ENCODE peak calls at places on chromosomes 7 and 10, in ten cellular contexts. One of them, this sample, is unnamed.

GRCh38 chr7:95824586-95824985 is 52.2 kb downstream of the DYNC1I1 start:
- DNase-seq in fibroblast of pulmonary artery: no peak
- DNase-seq in activated CD8-positive, alpha-beta memory T cell treated with anti-CD3 and anti-CD28 coated beads, Interleukin-2, amount 50 U/mL, for 4 hours: no peak
- DNase-seq in fibroblast of mammary gland: no peak
- DNase-seq in astrocyte: no peak
- DNase-seq in NCI-H1930: no peak
- DNase-seq in left cardiac atrium: no peak
- DNase-seq in nephron progenitor cell: no peak
- DNase-seq in bronchial epithelial cell: no peak
- DNase-seq in stimulated activated CD4-positive, alpha-beta T cell treated with anti-CD3 and anti-CD28 coated beads, Interleukin-2, amount 100 ng/mL, for 48 hours: no peak
- DNase-seq in this sample: peak

GRCh38 chr7:44280636-44280992 is 44.8 kb downstream of the CAMK2B start:
- DNase-seq in fibroblast of pulmonary artery: no peak
- DNase-seq in activated CD8-positive, alpha-beta memory T cell treated with anti-CD3 and anti-CD28 coated beads, Interleukin-2, amount 50 U/mL, for 4 hours: no peak
- DNase-seq in fibroblast of mammary gland: no peak
- DNase-seq in astrocyte: no peak
- DNase-seq in NCI-H1930: no peak
- DNase-seq in left cardiac atrium: no peak
- DNase-seq in nephron progenitor cell: no peak
- DNase-seq in bronchial epithelial cell: no peak
- DNase-seq in stimulated activated CD4-positive, alpha-beta T cell treated with anti-CD3 and anti-CD28 coated beads, Interleukin-2, amount 100 ng/mL, for 48 hours: no peak
- DNase-seq in this sample: no peak

GRCh38 chr10:132891994-132892393 is 50.4 kb downstream of the CFAP46 start:
- DNase-seq in fibroblast of pulmonary artery: peak
- DNase-seq in activated CD8-positive, alpha-beta memory T cell treated with anti-CD3 and anti-CD28 coated beads, Interleukin-2, amount 50 U/mL, for 4 hours: no peak
- DNase-seq in fibroblast of mammary gland: peak
- DNase-seq in astrocyte: peak
- DNase-seq in NCI-H1930: no peak
- DNase-seq in left cardiac atrium: no peak
- DNase-seq in nephron progenitor cell: no peak
- DNase-seq in bronchial epithelial cell: no peak
- DNase-seq in stimulated activated CD4-positive, alpha-beta T cell treated with anti-CD3 and anti-CD28 coated beads, Interleukin-2, amount 100 ng/mL, for 48 hours: no peak
- DNase-seq in this sample: no peak

GRCh38 chr10:44069573-44069972 is 315.3 kb downstream of the CXCL12 start:
- DNase-seq in fibroblast of pulmonary artery: peak
- DNase-seq in activated CD8-positive, alpha-beta memory T cell treated with anti-CD3 and anti-CD28 coated beads, Interleukin-2, amount 50 U/mL, for 4 hours: no peak
- DNase-seq in fibroblast of mammary gland: peak
- DNase-seq in astrocyte: peak
- DNase-seq in NCI-H1930: no peak
- DNase-seq in left cardiac atrium: no peak
- DNase-seq in nephron progenitor cell: no peak
- DNase-seq in bronchial epithelial cell: no peak
- DNase-seq in stimulated activated CD4-positive, alpha-beta T cell treated with anti-CD3 and anti-CD28 coated beads, Interleukin-2, amount 100 ng/mL, for 48 hours: no peak
- DNase-seq in this sample: no peak

GRCh38 chr10:31977440-31978157 is 49.0 kb upstream of the ARHGAP12 start:
- DNase-seq in fibroblast of pulmonary artery: peak
- DNase-seq in activated CD8-positive, alpha-beta memory T cell treated with anti-CD3 and anti-CD28 coated beads, Interleukin-2, amount 50 U/mL, for 4 hours: no peak
- DNase-seq in fibroblast of mammary gland: peak
- DNase-seq in astrocyte: peak
- DNase-seq in NCI-H1930: no peak
- DNase-seq in left cardiac atrium: no peak
- DNase-seq in nephron progenitor cell: no peak
- DNase-seq in bronchial epithelial cell: peak
- DNase-seq in stimulated activated CD4-positive, alpha-beta T cell treated with anti-CD3 and anti-CD28 coated beads, Interleukin-2, amount 100 ng/mL, for 48 hours: no peak
- DNase-seq in this sample: no peak

GRCh38 chr7:121102619-121103018 is 114.1 kb downstream of the CPED1 start:
- DNase-seq in fibroblast of pulmonary artery: no peak
- DNase-seq in activated CD8-positive, alpha-beta memory T cell treated with anti-CD3 and anti-CD28 coated beads, Interleukin-2, amount 50 U/mL, for 4 hours: no peak
- DNase-seq in fibroblast of mammary gland: no peak
- DNase-seq in astrocyte: no peak
- DNase-seq in NCI-H1930: no peak
- DNase-seq in left cardiac atrium: no peak
- DNase-seq in nephron progenitor cell: no peak
- DNase-seq in bronchial epithelial cell: peak
- DNase-seq in stimulated activated CD4-positive, alpha-beta T cell treated with anti-CD3 and anti-CD28 coated beads, Interleukin-2, amount 100 ng/mL, for 48 hours: no peak
- DNase-seq in this sample: no peak

GRCh38 chr7:13042605-13043236 is 355.3 kb downstream of the ARL4A start:
- DNase-seq in fibroblast of pulmonary artery: peak
- DNase-seq in activated CD8-positive, alpha-beta memory T cell treated with anti-CD3 and anti-CD28 coated beads, Interleukin-2, amount 50 U/mL, for 4 hours: no peak
- DNase-seq in fibroblast of mammary gland: peak
- DNase-seq in astrocyte: peak
- DNase-seq in NCI-H1930: no peak
- DNase-seq in left cardiac atrium: no peak
- DNase-seq in nephron progenitor cell: no peak
- DNase-seq in bronchial epithelial cell: peak
- DNase-seq in stimulated activated CD4-positive, alpha-beta T cell treated with anti-CD3 and anti-CD28 coated beads, Interleukin-2, amount 100 ng/mL, for 48 hours: no peak
- DNase-seq in this sample: no peak

GRCh38 chr7:37921340-37921805 is 933 bp downstream of the EPDR1 start:
- DNase-seq in fibroblast of pulmonary artery: no peak
- DNase-seq in activated CD8-positive, alpha-beta memory T cell treated with anti-CD3 and anti-CD28 coated beads, Interleukin-2, amount 50 U/mL, for 4 hours: peak
- DNase-seq in fibroblast of mammary gland: peak
- DNase-seq in astrocyte: peak
- DNase-seq in NCI-H1930: peak
- DNase-seq in left cardiac atrium: peak
- DNase-seq in nephron progenitor cell: no peak
- DNase-seq in bronchial epithelial cell: no peak
- DNase-seq in stimulated activated CD4-positive, alpha-beta T cell treated with anti-CD3 and anti-CD28 coated beads, Interleukin-2, amount 100 ng/mL, for 48 hours: no peak
- DNase-seq in this sample: peak

GRCh38 chr7:84258628-84259027 is 64.0 kb upstream of the SEMA3A start:
- DNase-seq in fibroblast of pulmonary artery: peak
- DNase-seq in activated CD8-positive, alpha-beta memory T cell treated with anti-CD3 and anti-CD28 coated beads, Interleukin-2, amount 50 U/mL, for 4 hours: no peak
- DNase-seq in fibroblast of mammary gland: peak
- DNase-seq in astrocyte: peak
- DNase-seq in NCI-H1930: no peak
- DNase-seq in left cardiac atrium: no peak
- DNase-seq in nephron progenitor cell: no peak
- DNase-seq in bronchial epithelial cell: no peak
- DNase-seq in stimulated activated CD4-positive, alpha-beta T cell treated with anti-CD3 and anti-CD28 coated beads, Interleukin-2, amount 100 ng/mL, for 48 hours: no peak
- DNase-seq in this sample: no peak

This sample was measured in cerebellum.